ENCODE peak calls at places on chromosomes 1 and 21, in four cellular contexts. One of them, this sample, is unnamed.

GRCh38 chr1:28512058-28512611 is 6.3 kb downstream of the RCC1 start:
- DNase-seq in K562: no peak
- DNase-seq in A549: no peak
- DNase-seq in HepG2: no peak
- DNase-seq in this sample: no peak

GRCh38 chr1:246703581-246703980 is 20.6 kb upstream of the SCCPDH start:
- DNase-seq in HepG2: no peak
- DNase-seq in A549: no peak
- DNase-seq in K562: no peak
- DNase-seq in this sample: no peak

GRCh38 chr1:245156736-245157505 is 2.1 kb downstream of the KIF26B start:
- DNase-seq in HepG2: peak
- DNase-seq in A549: peak
- DNase-seq in K562: no peak
- DNase-seq in this sample: peak

GRCh38 chr1:7010534-7011200 is 225.4 kb downstream of the CAMTA1 start:
- DNase-seq in A549: no peak
- DNase-seq in HepG2: no peak
- DNase-seq in K562: no peak
- DNase-seq in this sample: no peak

GRCh38 chr1:151908228-151908691 is 1.1 kb downstream of the THEM4 start:
- DNase-seq in HepG2: peak
- DNase-seq in A549: no peak
- DNase-seq in K562: no peak
- DNase-seq in this sample: peak

GRCh38 chr1:230400007-230400344 is 26.2 kb downstream of the PGBD5 start:
- DNase-seq in A549: no peak
- DNase-seq in HepG2: no peak
- DNase-seq in K562: no peak
- DNase-seq in this sample: peak

GRCh38 chr1:98979463-98979862 is 25.2 kb downstream of the PLPPR5 start:
- DNase-seq in HepG2: no peak
- DNase-seq in A549: no peak
- DNase-seq in K562: no peak
- DNase-seq in this sample: no peak

GRCh38 chr1:164695956-164696665 is 137.1 kb downstream of the PBX1 start:
- DNase-seq in A549: no peak
- DNase-seq in HepG2: no peak
- DNase-seq in K562: no peak
- DNase-seq in this sample: no peak

GRCh38 chr1:44681905-44682900 is 7.7 kb downstream of the ARMH1 start:
- DNase-seq in K562: no peak
- DNase-seq in A549: no peak
- DNase-seq in HepG2: peak
- DNase-seq in this sample: peak

GRCh38 chr21:46667735-46668380 is 32.4 kb downstream of the PRMT2 start:
- DNase-seq in A549: no peak
- DNase-seq in HepG2: peak
- DNase-seq in K562: no peak
- DNase-seq in this sample: peak

GRCh38 chr1:54610048-54610447 is 13.3 kb downstream of the FAM151A start:
- DNase-seq in A549: no peak
- DNase-seq in K562: no peak
- DNase-seq in HepG2: no peak
- DNase-seq in this sample: peak

GRCh38 chr1:212976586-212976985 is 26.2 kb downstream of the VASH2 start:
- DNase-seq in HepG2: no peak
- DNase-seq in A549: no peak
- DNase-seq in K562: no peak
- DNase-seq in this sample: no peak

GRCh38 chr1:54278941-54279422 is 79.0 kb downstream of the MRPL37 start:
- DNase-seq in K562: no peak
- DNase-seq in HepG2: no peak
- DNase-seq in A549: no peak
- DNase-seq in this sample: no peak

GRCh38 chr1:72481420-72481819 is 199.1 kb upstream of the NEGR1 start:
- DNase-seq in A549: no peak
- DNase-seq in K562: no peak
- DNase-seq in HepG2: no peak
- DNase-seq in this sample: no peak

GRCh38 chr21:35619184-35619583 is 441.1 kb downstream of the SETD4 start:
- DNase-seq in K562: no peak
- DNase-seq in A549: no peak
- DNase-seq in HepG2: no peak
- DNase-seq in this sample: no peak
- TF ChIP-seq HMGXB4 in K562: no peak
- TF ChIP-seq HMGXB4 in A549: no peak
- TF ChIP-seq HMGXB4 in HepG2: no peak
- TF ChIP-seq HMGXB4 in this sample: no peak

GRCh38 chr1:68799096-68799495 is 302.2 kb upstream of the DEPDC1 start:
- DNase-seq in K562: no peak
- DNase-seq in A549: no peak
- DNase-seq in HepG2: no peak
- DNase-seq in this sample: no peak

GRCh38 chr1:68796888-68797287 is 300.0 kb upstream of the DEPDC1 start:
- DNase-seq in A549: no peak
- DNase-seq in HepG2: no peak
- DNase-seq in K562: no peak
- DNase-seq in this sample: no peak

GRCh38 chr1:68791800-68792199 is 294.9 kb upstream of the DEPDC1 start:
- DNase-seq in HepG2: no peak
- DNase-seq in K562: no peak
- DNase-seq in A549: no peak
- DNase-seq in this sample: peak

GRCh38 chr1:68800182-68800581 is 303.3 kb upstream of the DEPDC1 start:
- DNase-seq in HepG2: no peak
- DNase-seq in A549: no peak
- DNase-seq in K562: no peak
- DNase-seq in this sample: no peak

GRCh38 chr1:68795956-68796355 is 299.1 kb upstream of the DEPDC1 start:
- DNase-seq in K562: no peak
- DNase-seq in HepG2: no peak
- DNase-seq in A549: no peak
- DNase-seq in this sample: no peak
- TF ChIP-seq HMGXB4 in K562: no peak
- TF ChIP-seq HMGXB4 in HepG2: no peak
- TF ChIP-seq HMGXB4 in A549: no peak
- TF ChIP-seq HMGXB4 in this sample: no peak

GRCh38 chr1:26552720-26553119 is 23.2 kb downstream of the RPS6KA1 start:
- DNase-seq in A549: no peak
- DNase-seq in K562: no peak
- DNase-seq in HepG2: no peak
- DNase-seq in this sample: no peak
- TF ChIP-seq HMGXB4 in A549: no peak
- TF ChIP-seq HMGXB4 in K562: no peak
- TF ChIP-seq HMGXB4 in HepG2: no peak
- TF ChIP-seq HMGXB4 in this sample: no peak

GRCh38 chr1:197621761-197622160 is 153.5 kb downstream of the DENND1B start:
- DNase-seq in A549: no peak
- DNase-seq in HepG2: no peak
- DNase-seq in K562: no peak
- DNase-seq in this sample: no peak

GRCh38 chr1:197622371-197622770 is 152.9 kb downstream of the DENND1B start:
- DNase-seq in HepG2: no peak
- DNase-seq in K562: no peak
- DNase-seq in A549: no peak
- DNase-seq in this sample: no peak

GRCh38 chr1:197620660-197621273 is 154.5 kb downstream of the DENND1B start:
- DNase-seq in HepG2: peak
- DNase-seq in K562: no peak
- DNase-seq in A549: no peak
- DNase-seq in this sample: no peak

GRCh38 chr1:197618065-197618464 is 157.2 kb downstream of the DENND1B start:
- DNase-seq in HepG2: peak
- DNase-seq in A549: no peak
- DNase-seq in K562: no peak
- DNase-seq in this sample: no peak

DNA sequence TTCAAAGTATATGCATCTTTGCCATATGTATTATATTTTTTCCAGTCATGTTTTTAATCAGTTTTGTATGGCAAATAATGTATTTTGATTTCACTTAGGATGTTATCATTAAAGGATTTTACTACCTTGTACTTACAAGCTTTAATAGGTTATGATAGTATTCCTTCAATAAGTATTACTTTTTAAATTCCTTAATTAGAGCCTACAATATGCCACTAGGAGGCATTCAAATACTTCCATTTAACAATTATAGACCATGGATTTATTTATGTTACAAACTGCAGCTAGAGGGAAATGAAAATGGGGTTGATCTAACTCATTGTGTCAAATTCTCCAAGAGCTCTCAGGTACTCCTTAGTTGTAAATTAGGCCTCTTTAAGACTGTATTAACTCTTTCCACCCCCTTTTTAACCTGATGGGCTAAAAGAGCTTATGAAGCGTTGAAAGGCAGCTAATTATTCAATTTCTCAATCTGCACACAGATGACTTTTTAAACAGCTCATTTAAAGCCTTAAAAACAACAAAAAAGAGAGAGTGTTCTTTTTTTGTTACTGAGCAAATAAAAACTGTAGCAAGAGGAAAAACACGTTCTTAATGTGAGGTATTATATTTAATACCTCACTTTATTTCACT is 156.2 kb downstream of the DENND1B start:
- DNase-seq in HepG2: peak
- DNase-seq in K562: no peak
- DNase-seq in A549: no peak
- DNase-seq in this sample: no peak
- TF ChIP-seq HMGXB4 in HepG2: no peak
- TF ChIP-seq HMGXB4 in K562: no peak
- TF ChIP-seq HMGXB4 in A549: no peak
- TF ChIP-seq HMGXB4 in this sample: no peak

GRCh38 chr1:112093372-112093694 is 103.9 kb upstream of the KCND3 start:
- DNase-seq in A549: no peak
- DNase-seq in K562: no peak
- DNase-seq in HepG2: no peak
- DNase-seq in this sample: no peak
- TF ChIP-seq HMGXB4 in A549: no peak
- TF ChIP-seq HMGXB4 in K562: no peak
- TF ChIP-seq HMGXB4 in HepG2: no peak
- TF ChIP-seq HMGXB4 in this sample: no peak

GRCh38 chr1:65990161-65990560 is 197.5 kb downstream of the PDE4B start:
- DNase-seq in A549: no peak
- DNase-seq in HepG2: no peak
- DNase-seq in K562: no peak
- DNase-seq in this sample: no peak
- TF ChIP-seq HMGXB4 in A549: no peak
- TF ChIP-seq HMGXB4 in HepG2: no peak
- TF ChIP-seq HMGXB4 in K562: no peak
- TF ChIP-seq HMGXB4 in this sample: no peak

GRCh38 chr1:207883660-207884245 is 27.2 kb downstream of the CD34 start:
- DNase-seq in K562: no peak
- DNase-seq in HepG2: no peak
- DNase-seq in A549: no peak
- DNase-seq in this sample: no peak
- TF ChIP-seq HMGXB4 in K562: no peak
- TF ChIP-seq HMGXB4 in HepG2: no peak
- TF ChIP-seq HMGXB4 in A549: no peak
- TF ChIP-seq HMGXB4 in this sample: no peak